ENCODE peak calls at places on chromosomes 1 and 21, in ten cellular contexts. C, U, O, Z, V, K, R, B, I and A are unnamed samples.

GRCh38 chr1:3891329-3891867 is 8.7 kb downstream of the C1orf174 start:
- DNase-seq in C (no peak), U (no peak), O (no peak), Z (no peak), V (no peak), K (no peak), R (no peak), B (no peak), I (no peak), A (no peak)

GRCh38 chr1:212712451-212713303 is 13.0 kb upstream of the BATF3 start:
- DNase-seq in C (no peak), U (no peak), O (no peak), Z (no peak), V (no peak), K (no peak), R (no peak), B (no peak), I (no peak), A (no peak)

GRCh38 chr1:194919146-194919545 is 1689.1 kb downstream of the KCNT2 start:
- DNase-seq in C (no peak), U (no peak), O (no peak), Z (no peak), V (no peak), K (no peak), R (no peak), B (no peak), I (no peak), A (no peak)

GRCh38 chr1:114033219-114033706 is 54.0 kb downstream of the OLFML3 start:
- DNase-seq in C (no peak), U (peak; percentile 47), O (no peak), Z (no peak), V (no peak), K (peak; percentile 58), R (no peak), B (no peak), I (no peak), A (no peak)

GRCh38 chr21:29299046-29299905 is 554 bp downstream of the BACH1 start:
- DNase-seq in C (peak; percentile 50), U (peak; percentile 76), O (peak; percentile 71), Z (peak; percentile 67), V (peak; percentile 54), K (no peak), R (peak; percentile 55), B (peak; percentile 35), I (peak; percentile 82), A (no peak)

GRCh38 chr1:244545511-244545910 is 84.4 kb downstream of the CATSPERE start:
- DNase-seq in C (no peak), U (no peak), O (no peak), Z (no peak), V (no peak), K (no peak), R (no peak), B (no peak), I (no peak), A (no peak)

GRCh38 chr1:236751385-236751784 is 43.7 kb upstream of the MTR start:
- DNase-seq in C (no peak), U (no peak), O (no peak), Z (no peak), V (no peak), K (no peak), R (no peak), B (no peak), I (no peak), A (no peak)

GRCh38 chr21:29805110-29805509 is 134.7 kb downstream of the GRIK1 start:
- DNase-seq in C (no peak), U (no peak), O (no peak), Z (no peak), V (no peak), K (no peak), R (no peak), B (no peak), I (no peak), A (no peak)

GRCh38 chr21:25635310-25635709 is 3.7 kb upstream of the JAM2 start:
- DNase-seq in C (no peak), U (no peak), O (no peak), Z (no peak), V (no peak), K (no peak), R (no peak), B (no peak), I (no peak), A (no peak)

GRCh38 chr1:37476460-37477197 is 2.2 kb downstream of the ZC3H12A start:
- DNase-seq in C (peak; percentile 86), U (no peak), O (peak; percentile 83), Z (peak; percentile 75), V (peak; percentile 73), K (peak; percentile 96), R (peak; percentile 78), B (peak; percentile 65), I (peak; percentile 93), A (no peak)

GRCh38 chr1:24606296-24606605 is 36.9 kb upstream of the SRRM1 start:
- DNase-seq in C (no peak), U (no peak), O (no peak), Z (no peak), V (no peak), K (no peak), R (no peak), B (no peak), I (no peak), A (no peak)

GRCh38 chr1:64748222-64748621 is 3.3 kb downstream of the RAVER2 start:
- DNase-seq in C (no peak), U (no peak), O (no peak), Z (no peak), V (no peak), K (no peak), R (no peak), B (no peak), I (no peak), A (no peak)

GRCh38 chr1:161502181-161502580 is 3.1 kb upstream of the FCGR2A start:
- DNase-seq in C (no peak), U (no peak), O (no peak), Z (no peak), V (no peak), K (no peak), R (no peak), B (no peak), I (no peak), A (no peak)
- H3K27ac ChIP-seq in C (no peak overlapping the region), U (no peak overlapping the region), O (no peak overlapping the region), Z (no peak overlapping the region), V (no peak overlapping the region), K (no peak overlapping the region), R (no peak overlapping the region), B (no peak overlapping the region), I (no peak overlapping the region), A (no peak overlapping the region)

DNA sequence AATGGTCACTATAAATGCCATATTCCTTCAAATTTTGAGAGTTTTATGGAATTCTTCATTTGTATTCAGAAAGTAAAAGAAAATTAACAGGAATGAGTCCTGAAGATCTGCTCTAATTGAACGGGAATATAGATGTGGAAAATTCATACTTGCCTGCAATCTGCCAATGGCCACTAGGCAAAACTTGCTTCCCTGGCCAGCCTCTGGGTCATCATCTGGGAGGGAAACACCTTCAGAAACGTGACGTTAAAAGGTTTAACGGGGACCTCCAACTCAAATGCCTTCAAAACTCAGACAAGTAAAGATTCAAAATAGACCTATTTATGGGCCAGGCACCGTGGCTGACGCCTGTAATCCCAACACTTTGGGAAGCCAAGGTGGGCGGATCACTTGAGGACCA is 21.7 kb upstream of the CTSK start:
- DNase-seq in C (no peak), U (no peak), O (no peak), Z (no peak), V (no peak), K (no peak), R (no peak), B (no peak), I (no peak), A (no peak)
- TF ChIP-seq CTCF in C (no peak), U (peak; percentile 22), O (peak; percentile 28), Z (no peak), V (no peak), K (peak; percentile 46), R (peak; percentile 19), B (peak; percentile 20), I (no peak), A (no peak)

GRCh38 chr1:62198781-62199125 is 4.1 kb downstream of the L1TD1 start:
- DNase-seq in C (peak; percentile 21), U (peak; percentile 51), O (no peak), Z (no peak), V (no peak), K (no peak), R (no peak), B (no peak), I (no peak), A (no peak)

GRCh38 chr1:62196091-62196690 is 1.5 kb downstream of the L1TD1 start:
- DNase-seq in C (no peak), U (no peak), O (no peak), Z (no peak), V (no peak), K (no peak), R (no peak), B (no peak), I (no peak), A (no peak)

GRCh38 chr1:62198069-62198780 is 3.6 kb downstream of the L1TD1 start:
- DNase-seq in C (no peak), U (no peak), O (no peak), Z (no peak), V (no peak), K (no peak), R (no peak), B (no peak), I (no peak), A (no peak)

GRCh38 chr1:62194651-62195282 is at the start of gene L1TD1:
- DNase-seq in C (no peak), U (peak; percentile 13), O (no peak), Z (no peak), V (no peak), K (no peak), R (no peak), B (no peak), I (no peak), A (no peak)
- H3K4me3 ChIP-seq in C (no peak within 1 kb of the TSS), U (peak within 1 kb of the TSS; percentile 7), O (peak within 1 kb of the TSS; percentile 39), Z (peak within 1 kb of the TSS; percentile 24), V (peak within 1 kb of the TSS; percentile 58), K (no peak within 1 kb of the TSS), R (no peak within 1 kb of the TSS), B (peak within 1 kb of the TSS; percentile 6), I (peak within 1 kb of the TSS; percentile 44), A (no peak within 1 kb of the TSS)

GRCh38 chr1:246709196-246709595 is 15.0 kb upstream of the SCCPDH start:
- DNase-seq in C (no peak), U (no peak), O (no peak), Z (no peak), V (no peak), K (no peak), R (no peak), B (no peak), I (no peak), A (no peak)

GRCh38 chr1:246705368-246705767 is 18.8 kb upstream of the SCCPDH start:
- DNase-seq in C (no peak), U (no peak), O (no peak), Z (no peak), V (no peak), K (peak; percentile 91), R (no peak), B (no peak), I (no peak), A (no peak)

GRCh38 chr1:246708166-246708565 is 16.0 kb upstream of the SCCPDH start:
- DNase-seq in C (no peak), U (no peak), O (no peak), Z (no peak), V (no peak), K (no peak), R (no peak), B (no peak), I (no peak), A (no peak)

GRCh38 chr1:246711548-246712003 is 12.6 kb upstream of the SCCPDH start:
- DNase-seq in C (no peak), U (no peak), O (no peak), Z (no peak), V (no peak), K (no peak), R (no peak), B (no peak), I (no peak), A (no peak)

GRCh38 chr1:246709845-246710244 is 14.4 kb upstream of the SCCPDH start:
- DNase-seq in C (no peak), U (no peak), O (no peak), Z (no peak), V (no peak), K (peak; percentile 62), R (no peak), B (no peak), I (no peak), A (no peak)
- H3K27ac ChIP-seq in C (no peak overlapping the region), U (no peak overlapping the region), O (no peak overlapping the region), Z (peak overlapping the region; percentile 68), V (no peak overlapping the region), K (no peak overlapping the region), R (no peak overlapping the region), B (no peak overlapping the region), I (no peak overlapping the region), A (no peak overlapping the region)